ENCODE peak calls at places on chromosomes 12 and 14, in ten cellular contexts. Q is NCI-H524, T is dermis blood vessel endothelial cell, W is NCI-H1694, K is GM12865, V is A172, B is left ventricle myocardium inferior, O is LoVo, G is ovary, U is esophagus muscularis mucosa. M is an unnamed sample.

GRCh38 chr14:67166450-67166853 is 22.8 kb upstream of the GARIN2 start:
- DNase-seq in Q (no peak), T (peak), W (peak), K (peak), V (peak), B (no peak), O (peak), G (peak), U (no peak), M (peak)

GRCh38 chr12:11228268-11228879 is 41.1 kb downstream of the PRB3 start:
- DNase-seq in Q (peak), T (peak), W (peak), K (peak), V (peak), B (no peak), O (peak), G (no peak), U (no peak), M (no peak)

GRCh38 chr12:74660442-74660841 is 122.8 kb downstream of the ATXN7L3B start:
- DNase-seq in Q (no peak), T (no peak), W (no peak), K (no peak), V (no peak), B (no peak), O (no peak), G (no peak), U (no peak), M (no peak)

GRCh38 chr12:5154091-5154490 is 110.4 kb downstream of the KCNA5 start:
- DNase-seq in Q (no peak), T (no peak), W (no peak), K (no peak), V (no peak), B (no peak), O (no peak), G (no peak), U (no peak), M (no peak)

GRCh38 chr14:92511472-92512247 is 1.9 kb upstream of the RIN3 start:
- DNase-seq in Q (no peak), T (peak), W (no peak), K (no peak), V (peak), B (no peak), O (peak), G (no peak), U (no peak), M (no peak)

GRCh38 chr14:69770559-69770958 is 3.6 kb downstream of the SRSF5 start:
- DNase-seq in Q (no peak), T (no peak), W (no peak), K (no peak), V (no peak), B (no peak), O (no peak), G (no peak), U (peak), M (no peak)

GRCh38 chr14:35355981-35356839 is 48.3 kb downstream of the NFKBIA start:
- DNase-seq in Q (no peak), T (no peak), W (no peak), K (peak), V (peak), B (no peak), O (peak), G (no peak), U (no peak), M (no peak)

GRCh38 chr14:33938131-33938949 is 12.5 kb downstream of the EGLN3 start:
- DNase-seq in Q (peak), T (peak), W (peak), K (no peak), V (no peak), B (peak), O (peak), G (peak), U (no peak), M (peak)

GRCh38 chr14:99055019-99055418 is 217.0 kb downstream of the BCL11B start:
- DNase-seq in Q (no peak), T (no peak), W (no peak), K (no peak), V (no peak), B (no peak), O (no peak), G (no peak), U (no peak), M (no peak)

GRCh38 chr12:94186461-94187237 is 38.3 kb downstream of the PLXNC1 start:
- DNase-seq in Q (peak), T (peak), W (no peak), K (no peak), V (no peak), B (peak), O (no peak), G (peak), U (no peak), M (peak)

GRCh38 chr14:106185837-106186233 is 659.5 kb downstream of the TMEM121 start:
- DNase-seq in Q (no peak), T (no peak), W (no peak), K (peak), V (no peak), B (no peak), O (no peak), G (no peak), U (peak), M (no peak)

GRCh38 chr12:123089631-123090353 is 61.1 kb downstream of the PITPNM2 start:
- DNase-seq in Q (no peak), T (peak), W (no peak), K (no peak), V (peak), B (no peak), O (peak), G (no peak), U (no peak), M (no peak)

GRCh38 chr12:45980540-45980939 is 9.8 kb downstream of the SCAF11 start:
- DNase-seq in Q (no peak), T (no peak), W (no peak), K (no peak), V (no peak), B (no peak), O (no peak), G (no peak), U (no peak), M (no peak)

GRCh38 chr12:32274665-32275064 is 124.7 kb upstream of the FGD4 start:
- DNase-seq in Q (no peak), T (no peak), W (no peak), K (no peak), V (no peak), B (no peak), O (no peak), G (no peak), U (no peak), M (no peak)

GRCh38 chr14:51818748-51819386 is 41.5 kb upstream of the GNG2 start:
- DNase-seq in Q (peak), T (no peak), W (no peak), K (peak), V (no peak), B (no peak), O (no peak), G (no peak), U (peak), M (no peak)

GRCh38 chr14:56324831-56325230 is 206.6 kb downstream of the PELI2 start:
- DNase-seq in Q (peak), T (no peak), W (no peak), K (no peak), V (no peak), B (no peak), O (no peak), G (no peak), U (no peak), M (no peak)

GRCh38 chr14:71321556-71322315 is 414.5 kb downstream of the PCNX1 start:
- DNase-seq in Q (peak), T (peak), W (peak), K (peak), V (peak), B (no peak), O (peak), G (peak), U (no peak), M (peak)

GRCh38 chr12:46546634-46547273 is 174.2 kb upstream of the SLC38A2 start:
- DNase-seq in Q (no peak), T (no peak), W (no peak), K (peak), V (no peak), B (no peak), O (no peak), G (no peak), U (no peak), M (no peak)

GRCh38 chr14:96567289-96567899 is 65.2 kb downstream of the PAPOLA start:
- DNase-seq in Q (peak), T (peak), W (peak), K (peak), V (peak), B (no peak), O (peak), G (no peak), U (no peak), M (peak)

GRCh38 chr14:31893156-31893813 is 183.8 kb upstream of the ARHGAP5 start:
- DNase-seq in Q (no peak), T (peak), W (no peak), K (no peak), V (peak), B (no peak), O (peak), G (no peak), U (no peak), M (no peak)

GRCh38 chr14:102452302-102452701 is 57.3 kb downstream of the ANKRD9 start:
- DNase-seq in Q (no peak), T (no peak), W (no peak), K (no peak), V (no peak), B (no peak), O (no peak), G (no peak), U (no peak), M (peak)

GRCh38 chr14:95979339-95980042 is 59.7 kb upstream of the C14orf132 start:
- DNase-seq in Q (peak), T (no peak), W (peak), K (no peak), V (no peak), B (no peak), O (no peak), G (no peak), U (no peak), M (peak)

GRCh38 chr14:94388027-94388895 is at the start of gene SERPINA1:
- DNase-seq in Q (no peak), T (no peak), W (peak), K (no peak), V (no peak), B (no peak), O (no peak), G (no peak), U (no peak), M (no peak)

GRCh38 chr14:104678346-104678745 is 11.1 kb upstream of the INF2 start:
- DNase-seq in Q (peak), T (peak), W (peak), K (no peak), V (peak), B (peak), O (no peak), G (no peak), U (no peak), M (no peak)

GRCh38 chr14:79473676-79474075 is 737.6 kb downstream of the DIO2 start:
- DNase-seq in Q (no peak), T (no peak), W (no peak), K (no peak), V (no peak), B (no peak), O (no peak), G (no peak), U (no peak), M (peak)

GRCh38 chr14:85572845-85573244 is 42.9 kb downstream of the FLRT2 start:
- DNase-seq in Q (no peak), T (peak), W (no peak), K (no peak), V (peak), B (no peak), O (no peak), G (no peak), U (no peak), M (no peak)

GRCh38 chr12:32821293-32822089 is 65.8 kb upstream of the YARS2 start:
- DNase-seq in Q (no peak), T (no peak), W (no peak), K (no peak), V (peak), B (no peak), O (no peak), G (no peak), U (no peak), M (no peak)

GRCh38 chr12:117507547-117507946 is 146.1 kb upstream of the NOS1 start:
- DNase-seq in Q (peak), T (no peak), W (no peak), K (no peak), V (no peak), B (no peak), O (no peak), G (no peak), U (no peak), M (no peak)

GRCh38 chr12:3551976-3552725 is 61.1 kb downstream of the PRMT8 start:
- DNase-seq in Q (no peak), T (no peak), W (no peak), K (no peak), V (no peak), B (no peak), O (no peak), G (no peak), U (no peak), M (no peak)

GRCh38 chr14:60665178-60665555 is 15.9 kb upstream of the SIX1 start:
- DNase-seq in Q (no peak), T (no peak), W (no peak), K (no peak), V (no peak), B (no peak), O (no peak), G (no peak), U (no peak), M (no peak)

GRCh38 chr12:39236994-39237393 is 205.9 kb downstream of the KIF21A start:
- DNase-seq in Q (no peak), T (no peak), W (no peak), K (no peak), V (peak), B (no peak), O (no peak), G (no peak), U (no peak), M (no peak)